ENCODE peak calls at places on chromosome 18, in seven cellular contexts. E is uterus, J is tibial nerve, W is DND-41, R is endodermal cell, U is A549, G is right cardiac atrium. D is an unnamed sample. For H3K4me1 and H3K9me3, the result is how much of the 10 kb centered on the place peaks cover.

GRCh38 chr18:10840768-10841167 is 308.6 kb downstream of the PIEZO2 start:
- DNase-seq in G (no peak), J (no peak), E (no peak), U (no peak), R (no peak), W (no peak), D (no peak)

GRCh38 chr18:79581406-79581805 is 98.2 kb upstream of the CTDP1 start:
- DNase-seq in G (peak), R (peak), E (no peak), W (no peak), U (no peak), J (peak), D (no peak)

GRCh38 chr18:6891788-6892187 is 162.3 kb downstream of the ARHGAP28 start:
- DNase-seq in R (no peak), G (no peak), U (no peak), E (no peak), J (no peak), W (no peak), D (no peak)

GRCh38 chr18:2139676-2140075 is 431.6 kb downstream of the METTL4 start:
- DNase-seq in G (no peak), W (no peak), E (no peak), J (no peak), R (no peak), U (no peak), D (no peak)

GRCh38 chr18:37176307-37176934 is 347.5 kb downstream of the KIAA1328 start:
- DNase-seq in J (no peak), W (no peak), G (no peak), U (no peak), R (no peak), E (no peak), D (no peak)

GRCh38 chr18:36211612-36212065 is 24.3 kb downstream of the MOCOS start:
- DNase-seq in G (no peak), W (no peak), U (no peak), J (no peak), E (no peak), R (no peak), D (no peak)

GRCh38 chr18:28588884-28589549 is 412.1 kb upstream of the CDH2 start:
- DNase-seq in G (no peak), J (no peak), W (no peak), E (no peak), R (no peak), U (no peak), D (no peak)

GRCh38 chr18:66548747-66549146 is 55.1 kb downstream of the CDH19 start:
- DNase-seq in U (no peak), W (no peak), J (no peak), G (no peak), R (peak), E (no peak), D (no peak)

GRCh38 chr18:79513381-79514081 is 117.8 kb downstream of the NFATC1 start:
- DNase-seq in E (no peak), G (no peak), J (no peak), U (no peak), W (no peak), R (peak), D (no peak)

GRCh38 chr18:24011095-24011917 is 3.2 kb upstream of the TTC39C start:
- DNase-seq in G (no peak), R (no peak), W (peak), J (no peak), E (no peak), U (no peak), D (no peak)

GRCh38 chr18:702957-703659 is 9.3 kb downstream of the ENOSF1 start:
- DNase-seq in E (peak), R (peak), J (no peak), W (no peak), U (peak), G (no peak), D (no peak)

GRCh38 chr18:34837769-34838194 is 127.7 kb downstream of the DTNA start:
- DNase-seq in U (no peak), J (no peak), W (no peak), E (peak), R (no peak), G (no peak), D (no peak)

GRCh38 chr18:518081-518480 is 17.6 kb upstream of the COLEC12 start:
- DNase-seq in W (no peak), G (no peak), U (no peak), J (no peak), R (peak), E (no peak), D (no peak)

DNA sequence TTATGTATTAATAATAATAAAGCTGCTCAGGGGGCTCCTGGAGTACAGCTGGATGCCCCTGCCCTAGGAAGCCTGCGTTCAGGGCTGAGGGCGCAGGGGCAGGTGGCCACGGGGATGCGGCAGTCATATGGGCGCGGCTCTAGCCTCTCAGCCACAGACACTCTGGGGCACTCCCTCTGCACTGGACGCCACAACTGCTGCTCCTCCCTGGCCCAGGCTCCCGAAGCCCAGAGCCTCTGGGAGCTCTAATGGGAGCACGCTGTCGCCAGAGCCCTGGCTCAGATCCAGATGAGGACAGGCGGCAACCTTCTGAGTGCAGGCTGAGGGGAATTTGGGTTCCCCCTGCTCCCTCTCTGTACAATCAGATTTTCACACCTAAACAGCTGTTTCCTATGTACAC is 93.6 kb downstream of the MTCL1 start:
- DNase-seq in U (peak), W (no peak), R (no peak), J (no peak), E (no peak), G (peak), D (no peak)
- H3K4me1 ChIP-seq in U (half or more), W (under half), R (under half), J (under half), E (under half), G (under half), D (under half)

GRCh38 chr18:9474983-9475642 is at the start of gene RALBP1:
- DNase-seq in U (peak), J (peak), G (peak), W (peak), R (peak), E (peak), D (peak)

GRCh38 chr18:9474103-9474982 is 970 bp upstream of the RALBP1 start:
- DNase-seq in U (peak), J (peak), G (peak), W (no peak), E (no peak), R (peak), D (no peak)

GRCh38 chr18:9478545-9478944 is 3.2 kb downstream of the RALBP1 start:
- DNase-seq in E (peak), U (no peak), R (no peak), W (no peak), G (no peak), J (no peak), D (no peak)

GRCh38 chr18:9475643-9476580 is 599 bp downstream of the RALBP1 start:
- DNase-seq in J (peak), W (peak), G (peak), R (no peak), E (no peak), U (no peak), D (peak)

DNA sequence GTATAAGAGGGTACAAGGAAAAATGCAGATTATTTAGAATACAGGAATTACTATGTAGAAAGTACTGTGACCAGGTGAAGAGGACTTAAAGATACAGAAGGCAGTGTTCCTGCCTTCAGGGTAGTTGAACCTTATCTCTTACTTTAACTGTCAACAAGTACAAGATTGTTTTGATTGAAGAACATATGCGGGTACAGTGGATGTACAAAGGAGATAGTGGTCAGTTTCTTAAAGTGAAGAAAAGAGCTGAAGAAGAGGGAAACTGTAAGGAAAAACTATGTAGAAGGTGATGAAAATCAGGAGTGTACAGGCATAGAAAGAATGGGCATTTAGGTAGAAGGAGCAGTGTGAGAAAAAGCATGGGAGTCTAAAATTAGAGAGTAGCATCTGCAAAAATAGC is 2.2 kb downstream of the RALBP1 start:
- DNase-seq in E (no peak), W (no peak), R (no peak), J (no peak), U (no peak), G (no peak), D (no peak)
- H3K4me3 ChIP-seq in E (no peak), W (no peak), R (peak), J (no peak), U (no peak), G (no peak), D (peak)

DNA sequence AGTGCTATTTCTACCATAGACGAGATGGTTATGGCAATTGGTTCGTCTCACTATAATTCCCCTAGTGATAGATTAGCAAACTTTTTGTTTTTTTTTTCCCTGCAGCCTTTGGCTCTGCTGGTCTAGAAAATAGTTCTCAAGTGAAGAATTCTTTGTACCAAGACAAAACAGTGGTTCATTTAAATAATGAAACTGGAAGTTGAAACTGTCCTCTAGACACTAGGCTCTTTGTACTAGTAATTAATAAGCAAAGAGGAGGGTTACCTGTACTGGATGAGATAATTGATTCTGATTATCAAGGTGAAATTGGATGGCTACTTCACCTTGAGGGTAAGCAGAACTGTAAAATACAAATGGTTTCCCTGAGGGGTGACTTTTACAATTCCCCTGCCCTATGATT is 156.9 kb upstream of the DCC start:
- DNase-seq in G (no peak), W (no peak), E (no peak), U (no peak), R (no peak), J (no peak), D (no peak)
- H3K9me3 ChIP-seq in G (under half), W (under half), E (under half), U (under half), R (under half), J (under half), D (under half)

DNA sequence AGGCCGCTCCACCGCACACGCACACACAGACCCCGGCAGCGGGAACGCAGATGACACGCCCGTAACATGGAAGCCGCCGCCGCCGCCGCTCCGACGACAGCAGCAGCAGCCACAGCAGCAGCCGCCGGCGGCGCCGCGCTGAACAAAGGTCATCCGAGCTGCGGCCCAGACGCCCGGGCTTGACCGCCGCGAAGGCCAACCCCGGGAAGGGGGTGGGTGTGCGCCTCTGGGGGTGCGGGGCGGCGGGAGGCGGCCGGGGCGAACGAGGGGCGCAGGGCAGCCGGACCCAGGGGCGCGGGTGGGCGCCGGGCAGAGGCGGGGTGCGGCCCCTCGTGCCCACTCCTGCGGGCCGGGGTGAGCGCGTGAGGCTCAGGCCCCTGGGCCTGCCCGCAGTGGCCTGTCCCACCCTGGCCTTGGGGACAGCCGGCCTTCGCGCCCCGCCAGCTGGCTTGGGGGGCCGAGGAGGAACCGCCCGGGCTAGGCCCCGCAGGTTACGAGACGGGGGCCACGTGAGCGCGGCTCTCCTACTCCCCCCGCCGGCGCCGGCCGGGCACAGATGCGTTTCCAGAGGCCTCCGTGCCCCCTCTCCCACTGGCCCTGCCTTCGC is 1.0 kb upstream of the ZNF532 start:
- DNase-seq in E (peak), U (peak), J (no peak), R (peak), W (no peak), G (peak), D (peak)
- H3K4me1 ChIP-seq in E (under half), U (half or more), J (under half), R (under half), W (under half), G (under half), D (under half)

DNA sequence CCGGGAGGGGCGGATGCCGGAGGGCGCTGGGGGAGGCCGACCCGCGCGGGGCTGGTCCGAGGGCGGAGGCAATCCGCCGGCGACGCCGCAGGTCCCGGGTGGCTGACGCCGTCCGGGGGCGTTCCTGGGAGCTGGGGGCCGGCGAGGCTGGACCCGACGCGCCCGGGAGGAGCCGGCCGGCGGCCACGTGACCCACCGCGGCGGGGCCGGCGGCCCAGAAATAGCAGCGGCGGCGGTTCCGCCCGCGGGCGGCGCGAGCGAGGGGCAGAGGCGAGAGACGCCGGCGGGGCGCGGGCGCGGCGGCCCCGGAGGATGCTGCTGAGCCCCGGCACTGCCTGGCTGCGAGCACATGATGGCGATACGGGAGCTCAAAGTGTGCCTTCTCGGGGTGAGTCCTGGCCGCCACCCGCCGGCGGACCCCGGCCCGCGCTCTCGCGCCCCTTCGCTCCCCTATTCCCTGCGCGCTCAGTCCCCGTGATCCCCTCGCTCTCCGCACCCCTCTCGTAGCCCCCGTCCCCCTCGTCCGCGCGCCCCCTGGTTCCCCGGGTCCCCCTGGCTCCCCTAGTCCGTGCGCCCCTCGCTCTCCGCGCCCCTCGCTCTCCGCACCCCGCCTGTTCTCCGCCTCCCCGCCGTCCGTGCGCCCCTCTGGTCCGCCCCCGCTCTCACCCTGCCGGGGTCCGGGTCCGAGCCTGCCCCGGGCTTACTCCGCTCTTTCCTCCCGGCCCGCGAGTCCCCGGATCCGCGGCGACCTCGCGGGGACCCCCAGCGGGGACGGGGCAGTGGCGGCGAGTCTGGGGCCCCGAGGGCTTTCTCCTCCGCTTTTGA is at the start of gene RAB31:
- DNase-seq in G (peak), R (peak), U (peak), W (no peak), J (peak), E (peak), D (no peak)
- H3K4me3 ChIP-seq in G (peak), R (peak), U (peak), W (no peak), J (peak), E (peak), D (no peak)

GRCh38 chr18:9437049-9437448 is 38.3 kb upstream of the RALBP1 start:
- DNase-seq in W (no peak), G (no peak), R (no peak), J (no peak), E (no peak), U (no peak), D (no peak)
- H3K9me3 ChIP-seq in W (under half), G (under half), R (under half), J (under half), E (under half), U (under half), D (under half)

DNA sequence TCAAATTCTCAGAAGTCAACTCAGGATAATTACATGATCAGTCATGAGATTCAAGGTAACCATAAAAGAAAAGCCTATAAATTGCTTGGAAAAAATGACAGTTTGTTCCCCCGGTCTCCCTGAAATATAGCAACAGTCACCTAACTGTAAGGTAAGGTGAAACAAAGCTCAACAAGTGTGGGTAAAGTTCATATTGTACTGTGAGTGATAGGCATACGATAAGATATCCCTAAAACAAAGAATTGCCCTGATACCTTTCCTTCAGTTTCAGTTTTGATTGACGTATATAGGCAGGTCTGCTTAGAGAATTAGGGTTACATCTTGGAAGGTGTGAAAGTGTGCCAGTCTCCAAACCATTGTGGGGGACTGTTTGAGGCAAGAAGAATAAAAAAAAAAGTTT is 4.0 kb upstream of the CCBE1 start:
- DNase-seq in R (no peak), J (no peak), W (no peak), U (no peak), E (no peak), G (no peak), D (no peak)
- H3K4me1 ChIP-seq in R (under half), J (under half), W (under half), U (under half), E (under half), G (under half), D (under half)

D was measured in CD4-positive, CD25-positive, alpha-beta regulatory T cell.